ENCODE peak calls at places on chromosome 16, in seven cellular contexts. D is stimulated activated CD4-positive, alpha-beta T cell treated with anti-CD3 and anti-CD28 coated beads, Interleukin-1b, Interleukin-23, amount 100 ng/mL, for 24 hours; M is CD8-positive, alpha-beta T cell; C is kidney glomerular epithelial cell; A is hepatic stellate cell; U is omental fat pad; N is WTC11. E is an unnamed sample.

GRCh38 chr16:57500578-57501111 is 14.4 kb upstream of the DOK4 start:
- DNase-seq in D (no peak), M (no peak), C (no peak), A (no peak), U (no peak), N (no peak), E (no peak)

GRCh38 chr16:31664683-31665482 is 137.2 kb downstream of the AHSP start:
- DNase-seq in D (no peak), M (no peak), C (peak), A (no peak), U (no peak), N (no peak), E (no peak)

GRCh38 chr16:23423496-23424049 is 29.4 kb downstream of the COG7 start:
- DNase-seq in D (no peak), M (no peak), C (peak), A (peak), U (peak), N (no peak), E (no peak)

GRCh38 chr16:69660166-69660565 is 66.2 kb downstream of the NQO1 start:
- DNase-seq in D (no peak), M (no peak), C (no peak), A (no peak), U (no peak), N (no peak), E (no peak)

GRCh38 chr16:12356622-12357365 is 380.3 kb downstream of the SNX29 start:
- DNase-seq in D (no peak), M (no peak), C (no peak), A (no peak), U (no peak), N (no peak), E (no peak)

GRCh38 chr16:77584205-77584859 is 138.0 kb upstream of the NUDT7 start:
- DNase-seq in D (peak), M (peak), C (peak), A (peak), U (no peak), N (peak), E (peak)

GRCh38 chr16:1097800-1098199 is 1.8 kb upstream of the C1QTNF8 start:
- DNase-seq in D (no peak), M (no peak), C (no peak), A (peak), U (no peak), N (no peak), E (no peak)

GRCh38 chr16:12398029-12398735 is 405.5 kb downstream of the CPPED1 start:
- DNase-seq in D (no peak), M (no peak), C (no peak), A (no peak), U (no peak), N (no peak), E (no peak)

GRCh38 chr16:10756574-10756973 is 12.9 kb downstream of the NUBP1 start:
- DNase-seq in D (no peak), M (no peak), C (peak), A (no peak), U (no peak), N (no peak), E (no peak)

GRCh38 chr16:79598341-79599181 is 2.0 kb downstream of the MAF start:
- DNase-seq in D (no peak), M (peak), C (peak), A (peak), U (no peak), N (peak), E (peak)